ENCODE peak calls at places on chromosomes 11 and 22, in eight cellular contexts. One of them, this sample, is unnamed.

GRCh38 chr11:57406337-57406904 is 16.0 kb upstream of the PRG2 start:
- DNase-seq in NB4: peak; percentile 79
- DNase-seq in PC-3: peak; percentile 54
- DNase-seq in GM12865: peak; percentile 58
- DNase-seq in coronary artery: no peak
- DNase-seq in heart right ventricle: peak; percentile 25
- DNase-seq in breast epithelium: no peak
- DNase-seq in AG04449: no peak
- DNase-seq in this sample: peak; percentile 11

GRCh38 chr11:115843116-115843515 is 338.9 kb upstream of the CADM1 start:
- DNase-seq in PC-3: no peak
- DNase-seq in GM12865: no peak
- DNase-seq in breast epithelium: no peak
- DNase-seq in coronary artery: no peak
- DNase-seq in AG04449: no peak
- DNase-seq in heart right ventricle: no peak
- DNase-seq in NB4: no peak
- DNase-seq in this sample: no peak

GRCh38 chr11:20775331-20775730 is 105.9 kb downstream of the NELL1 start:
- DNase-seq in coronary artery: no peak
- DNase-seq in PC-3: no peak
- DNase-seq in NB4: no peak
- DNase-seq in AG04449: no peak
- DNase-seq in breast epithelium: no peak
- DNase-seq in heart right ventricle: no peak
- DNase-seq in GM12865: no peak
- DNase-seq in this sample: no peak

GRCh38 chr11:12680246-12680939 is 6.2 kb downstream of the TEAD1 start:
- DNase-seq in GM12865: peak; percentile 74
- DNase-seq in breast epithelium: peak; percentile 92
- DNase-seq in coronary artery: peak; percentile 84
- DNase-seq in PC-3: peak; percentile 84
- DNase-seq in heart right ventricle: peak; percentile 82
- DNase-seq in AG04449: peak; percentile 60
- DNase-seq in NB4: peak; percentile 49
- DNase-seq in this sample: peak; percentile 91

GRCh38 chr11:105912666-105913065 is 109.4 kb downstream of the MSANTD4 start:
- DNase-seq in heart right ventricle: no peak
- DNase-seq in GM12865: no peak
- DNase-seq in AG04449: no peak
- DNase-seq in coronary artery: no peak
- DNase-seq in breast epithelium: no peak
- DNase-seq in PC-3: no peak
- DNase-seq in NB4: no peak
- DNase-seq in this sample: no peak

GRCh38 chr11:94802501-94802900 is 34.3 kb downstream of the AMOTL1 start:
- DNase-seq in coronary artery: no peak
- DNase-seq in PC-3: no peak
- DNase-seq in GM12865: no peak
- DNase-seq in breast epithelium: no peak
- DNase-seq in heart right ventricle: no peak
- DNase-seq in AG04449: no peak
- DNase-seq in NB4: no peak
- DNase-seq in this sample: no peak

GRCh38 chr11:107591098-107591445 is at the start of gene ELMOD1:
- DNase-seq in NB4: peak; percentile 16
- DNase-seq in AG04449: no peak
- DNase-seq in heart right ventricle: peak; percentile 57
- DNase-seq in PC-3: peak; percentile 45
- DNase-seq in coronary artery: no peak
- DNase-seq in breast epithelium: no peak
- DNase-seq in GM12865: peak; percentile 24
- DNase-seq in this sample: peak; percentile 40

GRCh38 chr11:12042215-12042676 is 33.8 kb upstream of the DKK3 start:
- DNase-seq in NB4: peak; percentile 88
- DNase-seq in AG04449: peak; percentile 98
- DNase-seq in PC-3: peak; percentile 94
- DNase-seq in breast epithelium: no peak
- DNase-seq in GM12865: no peak
- DNase-seq in coronary artery: no peak
- DNase-seq in heart right ventricle: no peak
- DNase-seq in this sample: peak; percentile 99

GRCh38 chr11:84498016-84498415 is 1129.1 kb downstream of the DLG2 start:
- DNase-seq in PC-3: no peak
- DNase-seq in coronary artery: no peak
- DNase-seq in heart right ventricle: no peak
- DNase-seq in breast epithelium: no peak
- DNase-seq in NB4: no peak
- DNase-seq in GM12865: no peak
- DNase-seq in AG04449: peak; percentile 54
- DNase-seq in this sample: peak; percentile 70

GRCh38 chr22:31150615-31151014 is 9.4 kb upstream of the RNF185 start:
- DNase-seq in breast epithelium: no peak
- DNase-seq in GM12865: peak; percentile 14
- DNase-seq in PC-3: peak; percentile 18
- DNase-seq in NB4: no peak
- DNase-seq in AG04449: no peak
- DNase-seq in coronary artery: no peak
- DNase-seq in heart right ventricle: no peak
- DNase-seq in this sample: no peak

GRCh38 chr11:96168623-96169022 is 174.4 kb downstream of the MAML2 start:
- DNase-seq in GM12865: no peak
- DNase-seq in AG04449: no peak
- DNase-seq in heart right ventricle: no peak
- DNase-seq in coronary artery: no peak
- DNase-seq in PC-3: peak; percentile 67
- DNase-seq in NB4: peak; percentile 92
- DNase-seq in breast epithelium: peak; percentile 71
- DNase-seq in this sample: peak; percentile 96

GRCh38 chr22:29071261-29072045 is 1.4 kb upstream of the KREMEN1 start:
- DNase-seq in AG04449: no peak
- DNase-seq in coronary artery: no peak
- DNase-seq in GM12865: peak; percentile 62
- DNase-seq in heart right ventricle: peak; percentile 51
- DNase-seq in NB4: peak; percentile 61
- DNase-seq in breast epithelium: peak; percentile 48
- DNase-seq in PC-3: peak; percentile 20
- DNase-seq in this sample: no peak

GRCh38 chr22:29256606-29257325 is 11.0 kb downstream of the RHBDD3 start:
- DNase-seq in breast epithelium: no peak
- DNase-seq in NB4: no peak
- DNase-seq in PC-3: no peak
- DNase-seq in AG04449: no peak
- DNase-seq in heart right ventricle: no peak
- DNase-seq in coronary artery: no peak
- DNase-seq in GM12865: no peak
- DNase-seq in this sample: no peak

GRCh38 chr11:65776196-65776595 is 4.6 kb downstream of the AP5B1 start:
- DNase-seq in NB4: peak; percentile 97
- DNase-seq in PC-3: no peak
- DNase-seq in breast epithelium: peak; percentile 15
- DNase-seq in GM12865: no peak
- DNase-seq in heart right ventricle: no peak
- DNase-seq in AG04449: no peak
- DNase-seq in coronary artery: peak; percentile 73
- DNase-seq in this sample: peak; percentile 39

GRCh38 chr11:65932558-65932919 is 12.7 kb upstream of the TSGA10IP start:
- DNase-seq in PC-3: peak; percentile 42
- DNase-seq in NB4: peak; percentile 35
- DNase-seq in AG04449: no peak
- DNase-seq in heart right ventricle: no peak
- DNase-seq in GM12865: no peak
- DNase-seq in coronary artery: no peak
- DNase-seq in breast epithelium: no peak
- DNase-seq in this sample: peak; percentile 34

GRCh38 chr22:50371101-50371648 is 28.0 kb downstream of the PPP6R2 start:
- DNase-seq in AG04449: no peak
- DNase-seq in GM12865: no peak
- DNase-seq in coronary artery: no peak
- DNase-seq in heart right ventricle: no peak
- DNase-seq in PC-3: no peak
- DNase-seq in NB4: no peak
- DNase-seq in breast epithelium: no peak
- DNase-seq in this sample: no peak

GRCh38 chr11:2885017-2885675 is 429 bp downstream of the CDKN1C start:
- DNase-seq in GM12865: no peak
- DNase-seq in breast epithelium: peak; percentile 69
- DNase-seq in NB4: peak; percentile 63
- DNase-seq in heart right ventricle: peak; percentile 64
- DNase-seq in PC-3: peak; percentile 66
- DNase-seq in coronary artery: no peak
- DNase-seq in AG04449: no peak
- DNase-seq in this sample: peak; percentile 49

GRCh38 chr22:27303718-27304117 is 497.8 kb downstream of the MN1 start:
- DNase-seq in GM12865: no peak
- DNase-seq in NB4: no peak
- DNase-seq in breast epithelium: no peak
- DNase-seq in AG04449: no peak
- DNase-seq in PC-3: no peak
- DNase-seq in coronary artery: no peak
- DNase-seq in heart right ventricle: no peak
- DNase-seq in this sample: no peak

GRCh38 chr11:77413850-77414249 is 60.0 kb downstream of the PAK1 start:
- DNase-seq in PC-3: no peak
- DNase-seq in heart right ventricle: no peak
- DNase-seq in NB4: no peak
- DNase-seq in GM12865: no peak
- DNase-seq in AG04449: no peak
- DNase-seq in coronary artery: no peak
- DNase-seq in breast epithelium: no peak
- DNase-seq in this sample: no peak

GRCh38 chr11:12862761-12863469 is 146.2 kb upstream of the RASSF10 start:
- DNase-seq in heart right ventricle: peak; percentile 58
- DNase-seq in NB4: no peak
- DNase-seq in AG04449: peak; percentile 49
- DNase-seq in breast epithelium: no peak
- DNase-seq in PC-3: no peak
- DNase-seq in coronary artery: no peak
- DNase-seq in GM12865: no peak
- DNase-seq in this sample: peak; percentile 92

GRCh38 chr11:86488553-86488952 is 113.9 kb downstream of the CCDC81 start:
- DNase-seq in heart right ventricle: no peak
- DNase-seq in coronary artery: no peak
- DNase-seq in AG04449: no peak
- DNase-seq in NB4: no peak
- DNase-seq in breast epithelium: no peak
- DNase-seq in GM12865: no peak
- DNase-seq in PC-3: no peak
- DNase-seq in this sample: no peak

GRCh38 chr11:66626926-66627325 is 10.5 kb downstream of the RBM14 start:
- DNase-seq in PC-3: no peak
- DNase-seq in breast epithelium: no peak
- DNase-seq in NB4: no peak
- DNase-seq in GM12865: no peak
- DNase-seq in AG04449: no peak
- DNase-seq in coronary artery: no peak
- DNase-seq in heart right ventricle: no peak
- DNase-seq in this sample: no peak

GRCh38 chr11:81963018-81963417 is 770.6 kb downstream of the FAM181B start:
- DNase-seq in PC-3: peak; percentile 1
- DNase-seq in GM12865: no peak
- DNase-seq in coronary artery: no peak
- DNase-seq in NB4: peak; percentile 22
- DNase-seq in heart right ventricle: no peak
- DNase-seq in AG04449: no peak
- DNase-seq in breast epithelium: no peak
- DNase-seq in this sample: no peak

GRCh38 chr11:126570489-126570888 is 215.0 kb downstream of the ST3GAL4 start:
- DNase-seq in coronary artery: no peak
- DNase-seq in AG04449: no peak
- DNase-seq in NB4: no peak
- DNase-seq in heart right ventricle: no peak
- DNase-seq in GM12865: no peak
- DNase-seq in breast epithelium: no peak
- DNase-seq in PC-3: peak; percentile 11
- DNase-seq in this sample: no peak
- TF ChIP-seq CTCF in coronary artery: no peak
- TF ChIP-seq CTCF in AG04449: no peak
- TF ChIP-seq CTCF in NB4: no peak
- TF ChIP-seq CTCF in heart right ventricle: no peak
- TF ChIP-seq CTCF in GM12865: no peak
- TF ChIP-seq CTCF in breast epithelium: no peak
- TF ChIP-seq CTCF in PC-3: peak; percentile 30
- TF ChIP-seq CTCF in this sample: no peak

GRCh38 chr11:112290462-112290894 is 29.8 kb upstream of the PLET1 start:
- DNase-seq in NB4: no peak
- DNase-seq in coronary artery: no peak
- DNase-seq in breast epithelium: no peak
- DNase-seq in GM12865: no peak
- DNase-seq in heart right ventricle: no peak
- DNase-seq in PC-3: no peak
- DNase-seq in AG04449: no peak
- DNase-seq in this sample: no peak
- H3K4me3 ChIP-seq in NB4: no peak overlapping the region
- H3K4me3 ChIP-seq in coronary artery: peak overlapping the region; percentile 78
- H3K4me3 ChIP-seq in breast epithelium: peak overlapping the region; percentile 57
- H3K4me3 ChIP-seq in GM12865: no peak overlapping the region
- H3K4me3 ChIP-seq in heart right ventricle: peak overlapping the region; percentile 66
- H3K4me3 ChIP-seq in PC-3: peak overlapping the region; percentile 74
- H3K4me3 ChIP-seq in AG04449: peak overlapping the region; percentile 73
- H3K4me3 ChIP-seq in this sample: peak overlapping the region; percentile 76

GRCh38 chr11:69642913-69643632 is 2.1 kb downstream of the CCND1 start:
- DNase-seq in heart right ventricle: peak; percentile 88
- DNase-seq in coronary artery: peak; percentile 84
- DNase-seq in AG04449: no peak
- DNase-seq in GM12865: peak; percentile 80
- DNase-seq in PC-3: peak; percentile 85
- DNase-seq in breast epithelium: peak; percentile 71
- DNase-seq in NB4: peak; percentile 92
- DNase-seq in this sample: peak; percentile 77

GRCh38 chr11:69643646-69644045 is 2.7 kb downstream of the CCND1 start:
- DNase-seq in AG04449: no peak
- DNase-seq in PC-3: peak; percentile 19
- DNase-seq in heart right ventricle: no peak
- DNase-seq in breast epithelium: no peak
- DNase-seq in NB4: no peak
- DNase-seq in coronary artery: peak; percentile 71
- DNase-seq in GM12865: no peak
- DNase-seq in this sample: no peak

GRCh38 chr11:69644962-69645675 is 4.2 kb downstream of the CCND1 start:
- DNase-seq in PC-3: peak; percentile 16
- DNase-seq in breast epithelium: no peak
- DNase-seq in GM12865: no peak
- DNase-seq in NB4: no peak
- DNase-seq in heart right ventricle: no peak
- DNase-seq in AG04449: no peak
- DNase-seq in coronary artery: no peak
- DNase-seq in this sample: no peak

GRCh38 chr11:69645801-69646492 is 5.0 kb downstream of the CCND1 start:
- DNase-seq in coronary artery: no peak
- DNase-seq in AG04449: no peak
- DNase-seq in breast epithelium: no peak
- DNase-seq in GM12865: no peak
- DNase-seq in heart right ventricle: no peak
- DNase-seq in NB4: no peak
- DNase-seq in PC-3: no peak
- DNase-seq in this sample: no peak

GRCh38 chr11:69644071-69644961 is 3.4 kb downstream of the CCND1 start:
- DNase-seq in heart right ventricle: peak; percentile 87
- DNase-seq in coronary artery: peak; percentile 81
- DNase-seq in NB4: no peak
- DNase-seq in breast epithelium: peak; percentile 48
- DNase-seq in PC-3: peak; percentile 75
- DNase-seq in GM12865: no peak
- DNase-seq in AG04449: peak; percentile 63
- DNase-seq in this sample: peak; percentile 89
- TF ChIP-seq CTCF in heart right ventricle: peak; percentile 23
- TF ChIP-seq CTCF in coronary artery: no peak
- TF ChIP-seq CTCF in NB4: no peak
- TF ChIP-seq CTCF in breast epithelium: no peak
- TF ChIP-seq CTCF in PC-3: peak; percentile 44
- TF ChIP-seq CTCF in GM12865: no peak
- TF ChIP-seq CTCF in AG04449: peak; percentile 48
- TF ChIP-seq CTCF in this sample: peak; percentile 41

GRCh38 chr11:118252688-118253087 is 523 bp upstream of the MPZL3 start:
- DNase-seq in GM12865: no peak
- DNase-seq in PC-3: no peak
- DNase-seq in AG04449: no peak
- DNase-seq in NB4: peak; percentile 19
- DNase-seq in breast epithelium: no peak
- DNase-seq in heart right ventricle: no peak
- DNase-seq in coronary artery: no peak
- DNase-seq in this sample: no peak
- H3K4me3 ChIP-seq in GM12865: peak overlapping the region; percentile 98
- H3K4me3 ChIP-seq in PC-3: peak overlapping the region; percentile 90
- H3K4me3 ChIP-seq in AG04449: no peak overlapping the region
- H3K4me3 ChIP-seq in NB4: peak overlapping the region; percentile 93
- H3K4me3 ChIP-seq in breast epithelium: peak overlapping the region; percentile 68
- H3K4me3 ChIP-seq in heart right ventricle: peak overlapping the region; percentile 89
- H3K4me3 ChIP-seq in coronary artery: peak overlapping the region; percentile 77
- H3K4me3 ChIP-seq in this sample: no peak overlapping the region